ENCODE peak calls at places on chromosomes 5 and 9, in nine cellular contexts. C is mesendoderm; H is GM20000; P is NCI-H460; S is stimulated activated CD8-positive, alpha-beta memory T cell treated with anti-CD3 and anti-CD28 coated beads, Interleukin-12 subunit alpha, Interleukin-12 subunit beta, amount 100 ng/mL, for 4 hours; N is midbrain; Y is CD8-positive, alpha-beta memory T cell; E is astrocyte of the spinal cord; D is cardiac fibroblast. F is an unnamed sample.

GRCh38 chr5:71937906-71938698 is 169.2 kb upstream of the MAP1B start:
- DNase-seq in N (peak), E (no peak), C (no peak), Y (no peak), D (no peak), P (no peak), H (no peak), S (no peak), F (no peak)

GRCh38 chr5:1228121-1228520 is 2.9 kb downstream of the SLC6A18 start:
- DNase-seq in S (no peak), H (no peak), Y (no peak), C (no peak), E (no peak), N (no peak), D (no peak), P (no peak), F (no peak)

GRCh38 chr5:39947657-39948056 is 522.9 kb upstream of the DAB2 start:
- DNase-seq in D (peak), N (no peak), E (peak), H (no peak), S (no peak), Y (no peak), P (peak), C (no peak), F (no peak)

GRCh38 chr5:170216262-170216864 is 16.4 kb upstream of the C5orf58 start:
- DNase-seq in N (peak), E (peak), C (peak), S (no peak), Y (no peak), D (peak), H (peak), P (peak), F (peak)

GRCh38 chr5:31410089-31410488 is 121.8 kb downstream of the DROSHA start:
- DNase-seq in Y (no peak), D (no peak), C (no peak), N (peak), H (no peak), E (no peak), P (no peak), S (no peak), F (no peak)

GRCh38 chr5:126460977-126461376 is 37.8 kb downstream of the GRAMD2B start:
- DNase-seq in N (no peak), P (no peak), Y (no peak), C (peak), D (no peak), H (no peak), E (no peak), S (no peak), F (no peak)

GRCh38 chr5:89037090-89037489 is 154.1 kb upstream of the MEF2C start:
- DNase-seq in C (peak), D (peak), E (peak), H (no peak), P (no peak), Y (no peak), S (no peak), N (no peak), F (no peak)

GRCh38 chr9:78439866-78440830 is 143.2 kb downstream of the PSAT1 start:
- DNase-seq in D (no peak), Y (no peak), H (no peak), S (no peak), P (no peak), C (peak), N (no peak), E (peak), F (no peak)

GRCh38 chr9:135032868-135033460 is 54.5 kb upstream of the OLFM1 start:
- DNase-seq in C (no peak), P (no peak), D (no peak), N (no peak), E (no peak), Y (no peak), H (no peak), S (no peak), F (no peak)

GRCh38 chr9:99954841-99955240 is 48.4 kb downstream of the STX17 start:
- DNase-seq in C (no peak), Y (no peak), N (no peak), H (peak), D (no peak), E (no peak), S (no peak), P (no peak), F (no peak)

GRCh38 chr5:62143268-62144229 is 162.5 kb upstream of the KIF2A start:
- DNase-seq in S (no peak), H (no peak), C (peak), D (peak), E (peak), N (peak), P (peak), Y (no peak), F (peak)

GRCh38 chr5:6108981-6109595 is 269.3 kb downstream of the MED10 start:
- DNase-seq in D (no peak), S (no peak), C (no peak), Y (no peak), E (no peak), H (no peak), N (no peak), P (no peak), F (no peak)

GRCh38 chr9:35948901-35949318 is 9.0 kb downstream of the OR2S2 start:
- DNase-seq in Y (no peak), H (no peak), N (no peak), D (no peak), C (peak), S (no peak), E (no peak), P (no peak), F (peak)

GRCh38 chr9:88947581-88948573 is 43.4 kb upstream of the S1PR3 start:
- DNase-seq in H (no peak), S (no peak), C (no peak), Y (no peak), E (peak), P (no peak), N (no peak), D (peak), F (no peak)